ENCODE peak calls at places on chromosomes 5 and 9, in five cellular contexts. F, D, H, V and S are unnamed samples.

GRCh38 chr5:128227984-128228383 is 144.4 kb downstream of the SLC12A2 start:
- DNase-seq in F (no peak), D (no peak), H (no peak), V (no peak), S (no peak)

GRCh38 chr9:92749934-92750315 is 14.7 kb downstream of the BICD2 start:
- DNase-seq in F (no peak), D (no peak), H (no peak), V (no peak), S (no peak)

GRCh38 chr9:104836235-104836634 is 72.3 kb downstream of the NIPSNAP3B start:
- DNase-seq in F (no peak), D (no peak), H (no peak), V (no peak), S (no peak)

GRCh38 chr9:135051316-135052038 is 36.0 kb upstream of the OLFM1 start:
- DNase-seq in F (no peak), D (peak; percentile 17), H (peak; percentile 38), V (no peak), S (no peak)

GRCh38 chr9:110114086-110114887 is 93.7 kb downstream of the C9orf152 start:
- DNase-seq in F (no peak), D (no peak), H (no peak), V (no peak), S (no peak)

GRCh38 chr5:98957307-98957706 is 28.5 kb upstream of the CHD1 start:
- DNase-seq in F (no peak), D (no peak), H (no peak), V (no peak), S (no peak)

GRCh38 chr5:66363097-66363496 is 219.0 kb downstream of the SREK1 start:
- DNase-seq in F (no peak), D (no peak), H (no peak), V (no peak), S (no peak)

GRCh38 chr9:126504086-126504976 is 109.4 kb upstream of the LMX1B start:
- DNase-seq in F (no peak), D (no peak), H (peak; percentile 35), V (no peak), S (no peak)

GRCh38 chr9:95406114-95406513 is 88.6 kb upstream of the FANCC start:
- DNase-seq in F (no peak), D (no peak), H (no peak), V (peak; percentile 64), S (no peak)

GRCh38 chr9:21964925-21965385 is 29.2 kb downstream of the CDKN2A start:
- DNase-seq in F (no peak), D (peak; percentile 38), H (no peak), V (no peak), S (peak; percentile 16)

GRCh38 chr9:70407081-70407503 is 7.4 kb downstream of the KLF9 start:
- DNase-seq in F (no peak), D (no peak), H (no peak), V (no peak), S (no peak)

GRCh38 chr9:7121055-7121454 is 363.3 kb downstream of the KDM4C start:
- DNase-seq in F (no peak), D (no peak), H (no peak), V (no peak), S (no peak)

GRCh38 chr9:120713257-120714087 is 798 bp downstream of the MEGF9 start:
- DNase-seq in F (peak; percentile 28), D (no peak), H (peak; percentile 58), V (no peak), S (peak; percentile 11)

GRCh38 chr5:151637676-151638075 is 46.5 kb upstream of the FAT2 start:
- DNase-seq in F (no peak), D (no peak), H (no peak), V (no peak), S (no peak)

GRCh38 chr5:43485406-43485805 is 1.7 kb upstream of the TMEM267 start:
- DNase-seq in F (no peak), D (no peak), H (no peak), V (no peak), S (no peak)

GRCh38 chr5:40376566-40376965 is 303.1 kb upstream of the PTGER4 start:
- DNase-seq in F (no peak), D (no peak), H (no peak), V (no peak), S (no peak)

GRCh38 chr5:39604491-39604890 is 179.7 kb upstream of the DAB2 start:
- DNase-seq in F (no peak), D (no peak), H (no peak), V (no peak), S (no peak)

GRCh38 chr9:122364117-122364782 is 6.6 kb upstream of the PTGS1 start:
- DNase-seq in F (no peak), D (no peak), H (no peak), V (no peak), S (no peak)

GRCh38 chr5:172724658-172725183 is 46.3 kb downstream of the DUSP1 start:
- DNase-seq in F (no peak), D (no peak), H (no peak), V (no peak), S (no peak)
- TF ChIP-seq CTCF in F (no peak), D (no peak), H (no peak), V (no peak), S (no peak)

GRCh38 chr5:29005386-29005785 is 1967.0 kb upstream of the CDH9 start:
- DNase-seq in F (no peak), D (no peak), H (no peak), V (no peak), S (peak; percentile 33)
- TF ChIP-seq CTCF in F (peak; percentile 24), D (no peak), H (no peak), V (no peak), S (peak; percentile 41)

GRCh38 chr5:131151216-131151615 is 13.8 kb downstream of the HINT1 start:
- DNase-seq in F (no peak), D (no peak), H (no peak), V (no peak), S (no peak)
- TF ChIP-seq CTCF in F (peak; percentile 4), D (no peak), H (no peak), V (no peak), S (no peak)

GRCh38 chr5:146208916-146209522 is 5.6 kb downstream of the RBM27 start:
- DNase-seq in F (peak; percentile 49), D (no peak), H (no peak), V (no peak), S (no peak)
- TF ChIP-seq CTCF in F (no peak), D (no peak), H (no peak), V (no peak), S (peak; percentile 48)

GRCh38 chr9:128203842-128204551 is 818 bp downstream of the DNM1 start:
- DNase-seq in F (peak; percentile 79), D (no peak), H (no peak), V (no peak), S (peak; percentile 22)

GRCh38 chr9:128202648-128203023 is 543 bp upstream of the DNM1 start:
- DNase-seq in F (no peak), D (no peak), H (no peak), V (no peak), S (no peak)

GRCh38 chr9:128203024-128203841 is at the start of gene DNM1:
- DNase-seq in F (peak; percentile 89), D (peak; percentile 69), H (peak; percentile 72), V (no peak), S (peak; percentile 79)

GRCh38 chr9:128204858-128205257 is 1.7 kb downstream of the DNM1 start:
- DNase-seq in F (no peak), D (no peak), H (no peak), V (no peak), S (no peak)

DNA sequence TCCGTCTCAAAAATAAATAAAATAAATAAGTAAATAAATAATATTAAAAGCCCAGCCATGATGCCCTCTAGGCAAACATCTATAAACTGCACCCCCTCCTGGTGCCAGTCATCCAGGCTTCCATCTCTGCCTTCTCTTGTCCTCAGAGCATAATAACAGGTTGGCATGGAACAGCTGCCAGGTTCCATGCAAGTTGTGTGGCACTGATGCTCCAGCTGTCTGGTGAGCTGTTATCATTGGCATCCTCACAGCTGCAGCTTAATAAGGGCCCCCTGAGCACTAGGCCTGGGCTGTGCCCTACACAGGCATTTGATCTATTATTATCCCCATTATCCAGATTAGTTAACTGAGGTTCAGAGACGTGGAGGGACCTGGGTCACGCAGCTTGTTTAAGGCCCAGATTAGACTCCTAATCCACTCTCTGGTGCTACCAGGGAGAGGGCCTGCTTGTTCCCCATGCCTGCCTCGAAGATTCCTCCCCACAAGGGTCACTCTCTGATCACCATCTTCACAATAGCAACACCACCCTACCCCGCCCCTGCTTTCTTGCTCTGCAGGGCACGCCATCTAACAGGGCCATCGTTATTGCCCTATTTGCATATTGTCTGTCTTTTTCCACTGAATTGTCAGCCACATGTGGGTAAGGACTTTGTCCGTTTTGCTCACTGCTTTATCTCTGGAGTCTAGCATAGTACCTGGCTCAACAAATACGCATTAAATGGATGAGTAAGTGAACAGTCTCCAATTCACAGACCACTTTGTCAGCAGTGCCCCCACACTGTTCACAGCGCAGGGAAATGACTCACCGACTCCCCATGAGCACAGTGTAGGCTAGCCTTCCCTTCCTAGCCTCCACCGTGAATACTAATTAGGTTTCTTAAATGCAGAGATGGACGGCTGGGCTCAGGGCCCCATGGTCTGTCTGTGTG is 1.5 kb upstream of the DNM1 start:
- DNase-seq in F (no peak), D (no peak), H (no peak), V (no peak), S (no peak)
- TF ChIP-seq CTCF in F (no peak), D (no peak), H (no peak), V (no peak), S (no peak)

DNA sequence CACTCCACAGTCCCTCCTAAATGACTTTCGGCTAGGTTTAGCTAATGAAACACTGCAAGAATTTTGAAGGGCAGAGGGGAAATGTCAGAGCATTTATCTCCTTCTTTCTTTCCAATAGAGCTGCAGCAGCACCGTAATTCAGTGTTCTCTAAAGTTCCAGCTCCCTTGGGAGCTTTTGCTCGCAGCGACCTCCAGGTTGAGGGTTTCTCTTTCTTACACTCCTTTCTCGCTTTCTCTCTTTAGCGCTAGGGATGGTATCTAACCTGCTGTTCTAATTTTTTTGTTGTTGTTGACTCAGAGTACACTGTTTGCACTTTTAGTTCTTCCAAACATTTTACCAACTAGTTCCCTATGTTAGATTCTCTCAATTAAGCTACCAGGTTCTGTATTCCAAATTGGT is 467.2 kb upstream of the ST8SIA4 start:
- DNase-seq in F (no peak), D (no peak), H (no peak), V (no peak), S (no peak)
- TF ChIP-seq CTCF in F (no peak), D (no peak), H (no peak), V (no peak), S (no peak)

DNA sequence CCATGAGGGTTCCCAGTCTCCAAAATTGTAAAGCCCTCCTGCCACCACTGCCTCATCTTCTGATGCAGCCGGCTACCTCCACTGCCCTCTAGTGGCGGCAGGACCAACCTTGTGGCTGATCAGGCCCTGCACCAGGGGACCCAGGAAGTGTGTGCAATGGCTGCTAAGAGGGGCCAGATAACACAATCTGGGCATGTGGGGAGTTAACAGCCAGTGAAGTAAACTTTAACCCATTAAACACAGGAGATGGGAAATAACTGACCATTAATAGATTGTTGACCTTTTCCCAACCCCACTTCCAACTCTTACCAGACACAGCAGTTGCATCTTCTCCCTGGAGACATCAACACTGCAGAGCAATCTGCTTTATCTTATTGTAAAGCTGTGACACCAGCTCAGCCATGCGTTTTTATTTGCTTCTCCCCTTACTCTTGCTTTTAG is 63.3 kb downstream of the FREM1 start:
- DNase-seq in F (peak; percentile 58), D (peak; percentile 32), H (peak; percentile 70), V (peak; percentile 20), S (peak; percentile 61)
- TF ChIP-seq CTCF in F (peak; percentile 49), D (no peak), H (peak; percentile 68), V (peak; percentile 25), S (peak; percentile 71)